ENCODE peak calls at places on chromosome 18, in four cellular contexts. One of them, this sample, is unnamed.

GRCh38 chr18:11955299-11956029 is 25.8 kb upstream of the IMPA2 start:
- DNase-seq in HepG2: peak
- DNase-seq in SK-N-SH: no peak
- DNase-seq in H1: no peak
- DNase-seq in this sample: no peak

GRCh38 chr18:3892141-3892540 is 442.2 kb downstream of the TGIF1 start:
- DNase-seq in HepG2: no peak
- DNase-seq in SK-N-SH: no peak
- DNase-seq in H1: no peak
- DNase-seq in this sample: no peak

GRCh38 chr18:80254971-80255500 is 7.7 kb upstream of the PARD6G start:
- DNase-seq in HepG2: no peak
- DNase-seq in SK-N-SH: no peak
- DNase-seq in H1: no peak
- DNase-seq in this sample: no peak

GRCh38 chr18:44521673-44522032 is 159.0 kb upstream of the SETBP1 start:
- DNase-seq in H1: no peak
- DNase-seq in SK-N-SH: no peak
- DNase-seq in HepG2: no peak
- DNase-seq in this sample: no peak

GRCh38 chr18:6650756-6651155 is 78.8 kb upstream of the ARHGAP28 start:
- DNase-seq in H1: no peak
- DNase-seq in HepG2: no peak
- DNase-seq in SK-N-SH: no peak
- DNase-seq in this sample: no peak

GRCh38 chr18:73316513-73316912 is 448.7 kb upstream of the NETO1 start:
- DNase-seq in H1: no peak
- DNase-seq in SK-N-SH: no peak
- DNase-seq in HepG2: no peak
- DNase-seq in this sample: no peak

GRCh38 chr18:48293954-48294893 is 115.0 kb downstream of the ZBTB7C start:
- DNase-seq in HepG2: no peak
- DNase-seq in SK-N-SH: peak
- DNase-seq in H1: peak
- DNase-seq in this sample: no peak

GRCh38 chr18:80247403-80247916 is at the start of gene PARD6G:
- DNase-seq in HepG2: peak
- DNase-seq in H1: peak
- DNase-seq in SK-N-SH: peak
- DNase-seq in this sample: no peak

GRCh38 chr18:63159590-63159989 is 160.0 kb downstream of the BCL2 start:
- DNase-seq in H1: no peak
- DNase-seq in HepG2: no peak
- DNase-seq in SK-N-SH: no peak
- DNase-seq in this sample: peak

GRCh38 chr18:48408727-48409590 is at the start of gene ZBTB7C:
- DNase-seq in HepG2: no peak
- DNase-seq in H1: peak
- DNase-seq in SK-N-SH: peak
- DNase-seq in this sample: no peak

GRCh38 chr18:28153485-28154065 is 23.4 kb downstream of the CDH2 start:
- DNase-seq in SK-N-SH: no peak
- DNase-seq in HepG2: no peak
- DNase-seq in H1: no peak
- DNase-seq in this sample: no peak

GRCh38 chr18:49464718-49465598 is 4.5 kb upstream of the DYM start:
- DNase-seq in HepG2: no peak
- DNase-seq in H1: peak
- DNase-seq in SK-N-SH: no peak
- DNase-seq in this sample: no peak

GRCh38 chr18:6414118-6414722 is 491 bp downstream of the L3MBTL4 start:
- DNase-seq in SK-N-SH: peak
- DNase-seq in HepG2: peak
- DNase-seq in H1: peak
- DNase-seq in this sample: no peak

GRCh38 chr18:48488388-48488850 is 50.4 kb upstream of the CTIF start:
- DNase-seq in HepG2: peak
- DNase-seq in H1: no peak
- DNase-seq in SK-N-SH: no peak
- DNase-seq in this sample: no peak

GRCh38 chr18:31880186-31880898 is 62.6 kb downstream of the TRAPPC8 start:
- DNase-seq in H1: no peak
- DNase-seq in SK-N-SH: no peak
- DNase-seq in HepG2: no peak
- DNase-seq in this sample: no peak

GRCh38 chr18:37663446-37663845 is 97.8 kb upstream of the CELF4 start:
- DNase-seq in HepG2: no peak
- DNase-seq in H1: no peak
- DNase-seq in SK-N-SH: no peak
- DNase-seq in this sample: no peak

GRCh38 chr18:22223263-22223960 is 54.0 kb downstream of the GATA6 start:
- DNase-seq in HepG2: peak
- DNase-seq in H1: no peak
- DNase-seq in SK-N-SH: no peak
- DNase-seq in this sample: no peak

DNA sequence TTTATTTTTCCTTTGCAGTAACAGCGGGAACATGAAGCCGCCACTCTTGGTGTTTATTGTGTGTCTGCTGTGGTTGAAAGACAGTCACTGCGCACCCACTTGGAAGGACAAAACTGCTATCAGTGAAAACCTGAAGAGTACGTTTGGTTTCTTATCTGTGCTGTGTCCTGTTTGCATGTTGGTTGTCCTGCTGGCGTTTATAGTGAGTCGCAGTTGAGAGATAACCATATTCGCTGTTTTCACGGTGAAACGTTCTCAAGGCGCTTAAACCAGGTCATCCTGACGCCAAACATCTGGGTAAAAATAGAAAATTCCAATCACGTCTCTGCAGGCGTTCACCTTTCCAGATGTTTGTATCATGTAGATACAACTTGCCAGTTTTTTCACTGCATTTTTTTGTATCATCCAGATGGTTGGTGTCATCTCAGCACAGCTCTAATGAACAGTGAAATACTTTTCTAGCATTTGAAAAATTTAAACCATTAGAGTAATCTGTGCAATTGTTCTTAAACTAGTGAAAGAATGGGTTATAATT is 21.2 kb downstream of the CLUL1 start:
- DNase-seq in H1: no peak
- DNase-seq in HepG2: no peak
- DNase-seq in SK-N-SH: no peak
- DNase-seq in this sample: no peak
- TF ChIP-seq TCF12 in H1: no peak
- TF ChIP-seq TCF12 in HepG2: no peak
- TF ChIP-seq TCF12 in SK-N-SH: no peak
- TF ChIP-seq TCF12 in this sample: no peak

GRCh38 chr18:76922107-76922506 is 99.8 kb downstream of the ZNF236 start:
- DNase-seq in H1: no peak
- DNase-seq in HepG2: peak
- DNase-seq in SK-N-SH: peak
- DNase-seq in this sample: peak
- TF ChIP-seq TCF12 in H1: no peak
- TF ChIP-seq TCF12 in HepG2: no peak
- TF ChIP-seq TCF12 in SK-N-SH: no peak
- TF ChIP-seq TCF12 in this sample: peak

GRCh38 chr18:62018761-62019041 is 125.9 kb upstream of the RNF152 start:
- DNase-seq in SK-N-SH: no peak
- DNase-seq in H1: no peak
- DNase-seq in HepG2: no peak
- DNase-seq in this sample: no peak
- TF ChIP-seq TCF12 in SK-N-SH: no peak
- TF ChIP-seq TCF12 in H1: no peak
- TF ChIP-seq TCF12 in HepG2: no peak
- TF ChIP-seq TCF12 in this sample: no peak

GRCh38 chr18:69401475-69402218 is 959 bp downstream of the DOK6 start:
- DNase-seq in H1: peak
- DNase-seq in SK-N-SH: peak
- DNase-seq in HepG2: no peak
- DNase-seq in this sample: no peak
- TF ChIP-seq TCF12 in H1: no peak
- TF ChIP-seq TCF12 in SK-N-SH: no peak
- TF ChIP-seq TCF12 in HepG2: no peak
- TF ChIP-seq TCF12 in this sample: no peak

DNA sequence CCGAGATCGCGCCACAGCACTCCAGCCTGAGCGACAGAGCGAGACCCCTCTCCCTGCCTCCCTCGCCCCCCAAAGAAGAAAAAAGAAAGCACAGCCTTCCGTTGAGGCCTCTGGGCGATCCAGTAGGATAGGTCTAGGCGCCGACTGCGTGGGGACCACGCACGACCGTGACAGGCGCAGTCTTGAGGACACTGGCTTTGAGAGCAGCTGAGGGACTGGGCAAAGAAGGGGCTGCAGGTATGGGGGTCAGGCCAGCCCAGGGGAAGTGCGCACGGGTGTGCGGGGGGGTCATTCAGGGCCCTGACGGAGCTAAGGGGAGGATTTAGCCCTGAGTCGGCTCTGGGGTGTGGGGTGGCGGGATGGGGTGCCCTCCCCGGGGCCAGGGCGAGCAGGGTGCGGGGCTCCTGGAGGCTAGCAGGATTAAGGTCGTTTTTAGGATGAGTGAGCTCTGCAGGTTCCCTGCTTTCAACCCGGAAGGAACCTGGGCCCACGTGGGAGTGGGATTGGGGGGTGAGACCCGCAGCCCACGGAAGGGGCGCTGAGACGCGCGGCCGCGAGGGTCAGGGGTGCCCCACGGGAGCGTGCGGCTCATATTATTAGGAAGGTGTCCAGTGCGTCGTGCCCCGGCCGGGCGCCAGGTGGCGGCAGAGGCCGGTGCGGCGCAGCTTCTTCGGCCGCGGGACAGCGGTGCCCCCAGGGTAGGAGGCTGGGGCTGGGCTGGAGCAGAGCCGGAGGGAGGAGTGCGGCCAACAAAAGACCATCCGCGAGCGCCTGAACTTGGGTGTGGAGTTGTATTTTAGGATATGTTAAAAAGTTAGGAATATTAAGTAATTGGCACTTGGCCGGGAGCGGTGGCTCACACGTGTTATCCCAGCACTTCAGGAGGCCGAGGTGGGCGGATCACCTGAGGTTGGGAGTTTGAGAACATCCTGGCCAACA is 20.5 kb upstream of the ZNF236 start:
- DNase-seq in HepG2: peak
- DNase-seq in SK-N-SH: peak
- DNase-seq in H1: peak
- DNase-seq in this sample: no peak
- TF ChIP-seq TCF12 in HepG2: no peak
- TF ChIP-seq TCF12 in SK-N-SH: no peak
- TF ChIP-seq TCF12 in H1: no peak
- TF ChIP-seq TCF12 in this sample: no peak

GRCh38 chr18:50977037-50977760 is 9.4 kb downstream of the ELAC1 start:
- DNase-seq in SK-N-SH: no peak
- DNase-seq in H1: no peak
- DNase-seq in HepG2: no peak
- DNase-seq in this sample: no peak
- TF ChIP-seq TCF12 in SK-N-SH: no peak
- TF ChIP-seq TCF12 in H1: no peak
- TF ChIP-seq TCF12 in HepG2: no peak
- TF ChIP-seq TCF12 in this sample: no peak

GRCh38 chr18:13500891-13501887 is 225.2 kb downstream of the FAM210A start:
- DNase-seq in H1: no peak
- DNase-seq in HepG2: no peak
- DNase-seq in SK-N-SH: no peak
- DNase-seq in this sample: no peak

GRCh38 chr18:13500227-13500865 is 226.0 kb downstream of the FAM210A start:
- DNase-seq in SK-N-SH: no peak
- DNase-seq in H1: peak
- DNase-seq in HepG2: peak
- DNase-seq in this sample: no peak

GRCh38 chr18:13503839-13504238 is 222.5 kb downstream of the FAM210A start:
- DNase-seq in SK-N-SH: no peak
- DNase-seq in H1: no peak
- DNase-seq in HepG2: no peak
- DNase-seq in this sample: no peak

GRCh38 chr18:13501896-13502295 is 224.5 kb downstream of the FAM210A start:
- DNase-seq in SK-N-SH: no peak
- DNase-seq in H1: no peak
- DNase-seq in HepG2: no peak
- DNase-seq in this sample: peak

DNA sequence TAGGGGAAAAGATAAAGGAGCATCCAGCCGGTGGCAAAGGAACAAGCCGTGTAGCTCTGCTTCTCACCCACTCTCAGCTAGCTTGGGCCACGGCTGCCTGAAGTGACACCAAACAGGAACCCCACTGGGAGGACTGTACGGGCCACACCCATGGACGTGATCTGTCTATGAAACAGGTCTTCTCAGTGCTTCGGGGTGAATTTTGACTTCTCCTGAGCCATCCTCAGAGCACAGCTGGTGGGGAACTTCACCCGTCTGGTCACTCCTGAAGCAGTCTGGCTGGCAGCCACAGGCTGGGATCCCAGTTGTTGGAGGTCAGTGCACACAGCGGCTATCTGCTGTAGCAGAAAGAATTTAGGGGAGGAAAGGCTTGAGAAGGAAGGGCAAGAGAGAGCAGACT is 223.8 kb downstream of the FAM210A start:
- DNase-seq in H1: no peak
- DNase-seq in SK-N-SH: no peak
- DNase-seq in HepG2: no peak
- DNase-seq in this sample: no peak
- TF ChIP-seq TCF12 in H1: no peak
- TF ChIP-seq TCF12 in SK-N-SH: no peak
- TF ChIP-seq TCF12 in HepG2: no peak
- TF ChIP-seq TCF12 in this sample: no peak

DNA sequence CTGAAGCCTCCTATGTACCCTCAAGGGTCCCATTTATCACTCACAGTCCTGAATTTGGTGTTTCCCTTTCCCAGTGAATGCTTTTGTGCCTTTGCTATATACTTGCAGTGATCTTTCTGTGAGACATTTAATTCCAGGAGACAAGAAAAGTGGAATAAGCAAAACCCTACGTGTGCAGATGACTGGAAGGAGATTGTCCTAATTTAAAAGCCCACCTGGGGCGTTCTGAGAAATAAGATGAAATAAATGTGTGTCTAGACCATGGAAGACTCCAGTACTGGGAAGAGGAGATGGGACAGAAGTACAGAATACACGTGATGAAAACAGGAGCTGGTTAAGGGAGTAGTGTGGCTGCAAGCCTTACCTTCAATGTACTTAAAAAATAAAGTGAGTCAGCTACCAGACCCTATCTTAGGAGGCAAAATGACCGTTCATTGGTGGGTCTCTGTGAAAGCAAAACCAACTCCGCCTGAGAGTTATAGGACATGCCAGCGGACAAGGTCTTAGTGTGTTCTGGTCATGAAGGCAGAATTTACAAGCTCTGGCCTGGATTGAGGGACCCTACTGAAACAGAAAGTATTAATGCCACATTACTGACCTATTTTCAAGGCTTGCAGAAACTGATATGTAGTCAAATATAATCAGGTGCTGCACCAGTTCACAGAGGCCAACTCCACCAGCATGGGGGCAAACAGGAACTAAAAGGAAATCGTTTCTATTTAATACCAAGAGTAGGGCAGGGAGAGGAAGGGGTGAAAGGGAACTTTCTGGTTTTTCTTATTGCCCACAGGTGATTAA is 19.5 kb downstream of the TYMS start:
- DNase-seq in SK-N-SH: no peak
- DNase-seq in HepG2: no peak
- DNase-seq in H1: no peak
- DNase-seq in this sample: no peak
- TF ChIP-seq TCF12 in SK-N-SH: no peak
- TF ChIP-seq TCF12 in HepG2: no peak
- TF ChIP-seq TCF12 in H1: no peak
- TF ChIP-seq TCF12 in this sample: no peak

This sample was measured in GM12878.